ENCODE peak calls at places on chromosomes 7 and 10, in eight cellular contexts. M is hypothalamus, C is fibroblast of the conjunctiva, R is EL, V is Peyer's patch, Z is M059J, J is RKO, F is epithelial cell of prostate. I is an unnamed sample.

GRCh38 chr10:35208536-35208935 is 81.9 kb downstream of the CREM start:
- DNase-seq in C (no peak), M (no peak), V (no peak), F (no peak), J (no peak), R (no peak), Z (no peak), I (no peak)

GRCh38 chr7:122135275-122135674 is 8.8 kb downstream of the AASS start:
- DNase-seq in F (peak; percentile 56), V (no peak), C (no peak), M (no peak), Z (no peak), R (no peak), J (no peak), I (no peak)

GRCh38 chr10:118805146-118805545 is 50.4 kb upstream of the CACUL1 start:
- DNase-seq in C (no peak), R (no peak), M (no peak), Z (no peak), F (no peak), J (no peak), V (no peak), I (no peak)

GRCh38 chr7:91140286-91140685 is 123.9 kb upstream of the FZD1 start:
- DNase-seq in V (no peak), Z (no peak), F (no peak), C (no peak), R (no peak), M (no peak), J (no peak), I (no peak)

GRCh38 chr7:122300607-122301079 is 3.9 kb downstream of the FEZF1 start:
- DNase-seq in Z (no peak), J (no peak), R (no peak), F (no peak), M (no peak), C (no peak), V (no peak), I (no peak)

GRCh38 chr10:117673208-117673607 is 130.7 kb downstream of the EMX2 start:
- DNase-seq in R (no peak), C (no peak), J (no peak), M (no peak), Z (no peak), F (no peak), V (no peak), I (no peak)

GRCh38 chr10:86023931-86024554 is 342.6 kb downstream of the GRID1 start:
- DNase-seq in R (no peak), C (no peak), M (no peak), J (no peak), V (no peak), F (no peak), Z (no peak), I (no peak)

GRCh38 chr7:98988641-98989040 is 110.3 kb downstream of the TRRAP start:
- DNase-seq in C (no peak), Z (no peak), J (no peak), M (no peak), F (no peak), R (no peak), V (no peak), I (no peak)

GRCh38 chr10:6382081-6382480 is 179.3 kb downstream of the PFKFB3 start:
- DNase-seq in F (no peak), C (no peak), R (no peak), Z (peak; percentile 80), J (no peak), M (no peak), V (peak; percentile 60), I (peak; percentile 64)

GRCh38 chr7:20083781-20084180 is 133.4 kb downstream of the MACC1 start:
- DNase-seq in C (no peak), V (no peak), J (peak; percentile 31), R (peak; percentile 85), Z (peak; percentile 93), M (no peak), F (no peak), I (no peak)

I was measured in T-helper 1 cell.